ENCODE peak calls at places on chromosome 19, in six cellular contexts. One of them, this sample, is unnamed. For H3K4me1, the result is how much of the 10 kb centered on the place peaks cover.

GRCh38 chr19:41265376-41266153 is 1.4 kb downstream of the HNRNPUL1 start:
- DNase-seq in tibial nerve: no peak
- DNase-seq in GM23338: peak
- DNase-seq in IMR-90: peak
- DNase-seq in left lung: no peak
- DNase-seq in lower lobe of right lung: no peak
- DNase-seq in this sample: no peak

GRCh38 chr19:21604351-21604926 is 99.0 kb downstream of the ZNF429 start:
- DNase-seq in IMR-90: peak
- DNase-seq in lower lobe of right lung: no peak
- DNase-seq in tibial nerve: no peak
- DNase-seq in left lung: no peak
- DNase-seq in GM23338: peak
- DNase-seq in this sample: no peak

GRCh38 chr19:28840891-28841290 is 372.1 kb downstream of the UQCRFS1 start:
- DNase-seq in IMR-90: no peak
- DNase-seq in left lung: no peak
- DNase-seq in GM23338: peak
- DNase-seq in tibial nerve: no peak
- DNase-seq in lower lobe of right lung: no peak
- DNase-seq in this sample: no peak

GRCh38 chr19:1082165-1082927 is 12.8 kb downstream of the POLR2E start:
- DNase-seq in tibial nerve: no peak
- DNase-seq in IMR-90: no peak
- DNase-seq in lower lobe of right lung: peak
- DNase-seq in left lung: peak
- DNase-seq in GM23338: peak
- DNase-seq in this sample: peak

GRCh38 chr19:10662384-10663251 is 8.5 kb downstream of the ILF3 start:
- DNase-seq in lower lobe of right lung: no peak
- DNase-seq in left lung: peak
- DNase-seq in IMR-90: peak
- DNase-seq in GM23338: no peak
- DNase-seq in tibial nerve: no peak
- DNase-seq in this sample: no peak

GRCh38 chr19:45442927-45443461 is 19.3 kb upstream of the ERCC1 start:
- DNase-seq in lower lobe of right lung: peak
- DNase-seq in tibial nerve: peak
- DNase-seq in GM23338: peak
- DNase-seq in IMR-90: peak
- DNase-seq in left lung: peak
- DNase-seq in this sample: peak

GRCh38 chr19:30450101-30450500 is 77.9 kb downstream of the ZNF536 start:
- DNase-seq in tibial nerve: no peak
- DNase-seq in left lung: no peak
- DNase-seq in lower lobe of right lung: no peak
- DNase-seq in GM23338: peak
- DNase-seq in IMR-90: no peak
- DNase-seq in this sample: peak

GRCh38 chr19:16541526-16542044 is 652 bp downstream of the CHERP start:
- DNase-seq in IMR-90: peak
- DNase-seq in GM23338: peak
- DNase-seq in lower lobe of right lung: no peak
- DNase-seq in tibial nerve: no peak
- DNase-seq in left lung: no peak
- DNase-seq in this sample: peak

GRCh38 chr19:30689474-30689873 is 317.3 kb downstream of the ZNF536 start:
- DNase-seq in tibial nerve: no peak
- DNase-seq in IMR-90: no peak
- DNase-seq in GM23338: peak
- DNase-seq in left lung: no peak
- DNase-seq in lower lobe of right lung: no peak
- DNase-seq in this sample: no peak

GRCh38 chr19:54162241-54162805 is 2.8 kb upstream of the LENG1 start:
- DNase-seq in lower lobe of right lung: peak
- DNase-seq in IMR-90: peak
- DNase-seq in left lung: peak
- DNase-seq in tibial nerve: peak
- DNase-seq in GM23338: peak
- DNase-seq in this sample: peak

GRCh38 chr19:56765107-56765506 is 75.4 kb downstream of the PEG3 start:
- DNase-seq in left lung: peak
- DNase-seq in tibial nerve: no peak
- DNase-seq in IMR-90: no peak
- DNase-seq in lower lobe of right lung: peak
- DNase-seq in GM23338: no peak
- DNase-seq in this sample: peak

GRCh38 chr19:49887653-49888477 is 8.8 kb downstream of the IL4I1 start:
- DNase-seq in left lung: no peak
- DNase-seq in GM23338: no peak
- DNase-seq in lower lobe of right lung: no peak
- DNase-seq in IMR-90: no peak
- DNase-seq in tibial nerve: no peak
- DNase-seq in this sample: peak

GRCh38 chr19:45780448-45781281 is 1.6 kb downstream of the DMPK start:
- DNase-seq in lower lobe of right lung: no peak
- DNase-seq in GM23338: no peak
- DNase-seq in IMR-90: no peak
- DNase-seq in tibial nerve: no peak
- DNase-seq in left lung: no peak
- DNase-seq in this sample: no peak

GRCh38 chr19:10815969-10816635 is 19.9 kb downstream of the TMED1 start:
- DNase-seq in lower lobe of right lung: no peak
- DNase-seq in IMR-90: peak
- DNase-seq in GM23338: peak
- DNase-seq in tibial nerve: no peak
- DNase-seq in left lung: peak
- DNase-seq in this sample: no peak

GRCh38 chr19:2342656-2343288 is 14.3 kb downstream of the SPPL2B start:
- DNase-seq in tibial nerve: no peak
- DNase-seq in GM23338: no peak
- DNase-seq in lower lobe of right lung: peak
- DNase-seq in left lung: peak
- DNase-seq in IMR-90: no peak
- DNase-seq in this sample: peak

GRCh38 chr19:23999821-24000610 is 85.3 kb downstream of the ZNF726 start:
- DNase-seq in IMR-90: no peak
- DNase-seq in tibial nerve: no peak
- DNase-seq in left lung: no peak
- DNase-seq in GM23338: no peak
- DNase-seq in lower lobe of right lung: no peak
- DNase-seq in this sample: no peak

GRCh38 chr19:9597027-9597426 is 12.7 kb upstream of the ZNF121 start:
- DNase-seq in tibial nerve: no peak
- DNase-seq in left lung: no peak
- DNase-seq in GM23338: no peak
- DNase-seq in IMR-90: peak
- DNase-seq in lower lobe of right lung: no peak
- DNase-seq in this sample: no peak

GRCh38 chr19:52603558-52604207 is 33.6 kb downstream of the ZNF701 start:
- DNase-seq in tibial nerve: no peak
- DNase-seq in left lung: no peak
- DNase-seq in GM23338: no peak
- DNase-seq in lower lobe of right lung: no peak
- DNase-seq in IMR-90: peak
- DNase-seq in this sample: no peak

GRCh38 chr19:46035986-46036744 is 4.6 kb downstream of the IGFL4 start:
- DNase-seq in lower lobe of right lung: no peak
- DNase-seq in tibial nerve: no peak
- DNase-seq in GM23338: no peak
- DNase-seq in IMR-90: no peak
- DNase-seq in left lung: no peak
- DNase-seq in this sample: no peak

GRCh38 chr19:10211071-10211470 is 16.3 kb upstream of the DNMT1 start:
- DNase-seq in tibial nerve: no peak
- DNase-seq in lower lobe of right lung: no peak
- DNase-seq in IMR-90: no peak
- DNase-seq in left lung: no peak
- DNase-seq in GM23338: no peak
- DNase-seq in this sample: no peak

GRCh38 chr19:23527797-23528196 is 132.5 kb upstream of the ZNF91 start:
- DNase-seq in left lung: no peak
- DNase-seq in IMR-90: no peak
- DNase-seq in GM23338: peak
- DNase-seq in lower lobe of right lung: no peak
- DNase-seq in tibial nerve: no peak
- DNase-seq in this sample: no peak

GRCh38 chr19:16254851-16255408 is 57.2 kb downstream of the AP1M1 start:
- DNase-seq in left lung: no peak
- DNase-seq in GM23338: no peak
- DNase-seq in tibial nerve: no peak
- DNase-seq in IMR-90: no peak
- DNase-seq in lower lobe of right lung: no peak
- DNase-seq in this sample: no peak

GRCh38 chr19:49808762-49809154 is 4.3 kb downstream of the FUZ start:
- DNase-seq in tibial nerve: peak
- DNase-seq in left lung: peak
- DNase-seq in lower lobe of right lung: peak
- DNase-seq in IMR-90: peak
- DNase-seq in GM23338: peak
- DNase-seq in this sample: peak

GRCh38 chr19:58034476-58034790 is 608 bp downstream of the ZSCAN1 start:
- DNase-seq in GM23338: peak
- DNase-seq in tibial nerve: no peak
- DNase-seq in left lung: no peak
- DNase-seq in lower lobe of right lung: no peak
- DNase-seq in IMR-90: no peak
- DNase-seq in this sample: no peak

GRCh38 chr19:58021541-58022282 is 12.1 kb upstream of the ZSCAN1 start:
- DNase-seq in GM23338: peak
- DNase-seq in lower lobe of right lung: no peak
- DNase-seq in IMR-90: peak
- DNase-seq in tibial nerve: no peak
- DNase-seq in left lung: no peak
- DNase-seq in this sample: no peak

GRCh38 chr19:29666634-29667389 is 1.6 kb downstream of the PLEKHF1 start:
- DNase-seq in tibial nerve: peak
- DNase-seq in IMR-90: peak
- DNase-seq in GM23338: peak
- DNase-seq in left lung: peak
- DNase-seq in lower lobe of right lung: peak
- DNase-seq in this sample: peak

GRCh38 chr19:23402388-23402787 is 7.1 kb upstream of the ZNF91 start:
- DNase-seq in GM23338: no peak
- DNase-seq in lower lobe of right lung: no peak
- DNase-seq in IMR-90: no peak
- DNase-seq in left lung: no peak
- DNase-seq in tibial nerve: no peak
- DNase-seq in this sample: no peak

GRCh38 chr19:44867578-44867977 is 21.5 kb downstream of the NECTIN2 start:
- DNase-seq in lower lobe of right lung: no peak
- DNase-seq in left lung: no peak
- DNase-seq in tibial nerve: no peak
- DNase-seq in GM23338: no peak
- DNase-seq in IMR-90: no peak
- DNase-seq in this sample: no peak

GRCh38 chr19:40627486-40628279 is 26.5 kb downstream of the LTBP4 start:
- DNase-seq in left lung: peak
- DNase-seq in IMR-90: no peak
- DNase-seq in tibial nerve: no peak
- DNase-seq in GM23338: peak
- DNase-seq in lower lobe of right lung: no peak
- DNase-seq in this sample: no peak

GRCh38 chr19:18741566-18742121 is 49.5 kb downstream of the COMP start:
- DNase-seq in IMR-90: no peak
- DNase-seq in tibial nerve: no peak
- DNase-seq in lower lobe of right lung: peak
- DNase-seq in GM23338: no peak
- DNase-seq in left lung: no peak
- DNase-seq in this sample: no peak
- H3K4me1 ChIP-seq in IMR-90: under half
- H3K4me1 ChIP-seq in tibial nerve: under half
- H3K4me1 ChIP-seq in lower lobe of right lung: under half
- H3K4me1 ChIP-seq in GM23338: under half
- H3K4me1 ChIP-seq in left lung: under half
- H3K4me1 ChIP-seq in this sample: under half

GRCh38 chr19:43667524-43668405 is 2.2 kb downstream of the PLAUR start:
- DNase-seq in tibial nerve: no peak
- DNase-seq in IMR-90: peak
- DNase-seq in left lung: peak
- DNase-seq in GM23338: peak
- DNase-seq in lower lobe of right lung: peak
- DNase-seq in this sample: no peak

GRCh38 chr19:43668406-43669158 is 1.4 kb downstream of the PLAUR start:
- DNase-seq in GM23338: peak
- DNase-seq in lower lobe of right lung: peak
- DNase-seq in tibial nerve: peak
- DNase-seq in left lung: peak
- DNase-seq in IMR-90: peak
- DNase-seq in this sample: peak

GRCh38 chr19:43660301-43660700 is 9.7 kb downstream of the PLAUR start:
- DNase-seq in left lung: no peak
- DNase-seq in lower lobe of right lung: no peak
- DNase-seq in GM23338: no peak
- DNase-seq in IMR-90: no peak
- DNase-seq in tibial nerve: no peak
- DNase-seq in this sample: no peak

GRCh38 chr19:43662487-43662886 is 7.5 kb downstream of the PLAUR start:
- DNase-seq in tibial nerve: no peak
- DNase-seq in IMR-90: no peak
- DNase-seq in left lung: no peak
- DNase-seq in GM23338: peak
- DNase-seq in lower lobe of right lung: no peak
- DNase-seq in this sample: no peak

GRCh38 chr19:43664008-43664407 is 6.0 kb downstream of the PLAUR start:
- DNase-seq in GM23338: no peak
- DNase-seq in lower lobe of right lung: no peak
- DNase-seq in IMR-90: no peak
- DNase-seq in tibial nerve: no peak
- DNase-seq in left lung: no peak
- DNase-seq in this sample: no peak
- H3K4me1 ChIP-seq in GM23338: under half
- H3K4me1 ChIP-seq in lower lobe of right lung: under half
- H3K4me1 ChIP-seq in IMR-90: under half
- H3K4me1 ChIP-seq in tibial nerve: under half
- H3K4me1 ChIP-seq in left lung: under half
- H3K4me1 ChIP-seq in this sample: under half

DNA sequence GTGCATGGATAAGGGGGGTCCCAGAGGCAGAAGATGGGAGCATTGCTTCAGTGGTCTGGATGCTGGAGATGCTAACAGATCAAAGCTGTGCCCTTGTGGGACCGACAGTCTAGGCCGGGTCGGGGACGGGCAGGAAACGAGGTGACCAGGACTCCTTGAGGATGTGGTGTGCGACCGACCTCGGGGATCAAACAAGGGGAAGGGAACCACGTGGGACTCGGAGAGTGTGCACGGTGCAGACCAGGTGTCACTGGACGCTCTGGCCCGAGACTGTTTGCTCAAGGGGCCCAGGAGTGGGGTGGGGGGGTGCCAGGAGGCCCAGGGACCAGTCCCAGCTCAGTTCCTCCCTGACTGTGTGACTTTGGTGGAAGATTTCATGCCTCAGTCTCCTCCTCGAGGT is 6.0 kb downstream of the NFIC start:
- DNase-seq in GM23338: no peak
- DNase-seq in left lung: no peak
- DNase-seq in IMR-90: no peak
- DNase-seq in lower lobe of right lung: no peak
- DNase-seq in tibial nerve: no peak
- DNase-seq in this sample: no peak
- H3K4me1 ChIP-seq in GM23338: under half
- H3K4me1 ChIP-seq in left lung: under half
- H3K4me1 ChIP-seq in IMR-90: under half
- H3K4me1 ChIP-seq in lower lobe of right lung: half or more
- H3K4me1 ChIP-seq in tibial nerve: under half
- H3K4me1 ChIP-seq in this sample: under half

GRCh38 chr19:3655402-3656072 is 28.9 kb upstream of the CACTIN start:
- DNase-seq in GM23338: no peak
- DNase-seq in IMR-90: peak
- DNase-seq in lower lobe of right lung: no peak
- DNase-seq in left lung: no peak
- DNase-seq in tibial nerve: no peak
- DNase-seq in this sample: no peak
- H3K4me1 ChIP-seq in GM23338: under half
- H3K4me1 ChIP-seq in IMR-90: under half
- H3K4me1 ChIP-seq in lower lobe of right lung: under half
- H3K4me1 ChIP-seq in left lung: under half
- H3K4me1 ChIP-seq in tibial nerve: under half
- H3K4me1 ChIP-seq in this sample: under half

This sample was measured in right lobe of liver.